ENCODE peak calls at places on chromosomes 16 and 17, in seven cellular contexts. S is lung; O is activated gamma-delta T cell treated with anti-CD3 and anti-CD28 coated beads, Interleukin-2, amount 50 U/mL, for 16 hours; M is HuH-7; K is globus pallidus; W is adrenal gland; J is left cardiac atrium. U is an unnamed sample.

GRCh38 chr17:34226011-34226410 is 29.1 kb upstream of the CCL2 start:
- DNase-seq in K (no peak), W (no peak), O (no peak), S (no peak), J (no peak), M (no peak), U (no peak)

GRCh38 chr16:29316673-29317237 is 89.8 kb downstream of the NPIPB11 start:
- DNase-seq in J (no peak), O (no peak), S (no peak), K (no peak), W (no peak), M (no peak), U (no peak)

GRCh38 chr16:24525970-24526559 is 13.3 kb upstream of the RBBP6 start:
- DNase-seq in S (peak; percentile 46), W (peak; percentile 75), O (no peak), K (no peak), J (no peak), M (no peak), U (no peak)

GRCh38 chr16:29974291-29975133 is 844 bp downstream of the TAOK2 start:
- DNase-seq in J (peak; percentile 53), M (no peak), O (no peak), W (peak; percentile 54), K (peak; percentile 11), S (no peak), U (no peak)

GRCh38 chr16:67206838-67207115 is 7.8 kb downstream of the ELMO3 start:
- DNase-seq in W (no peak), O (no peak), M (no peak), J (no peak), K (no peak), S (no peak), U (no peak)

GRCh38 chr16:85222151-85222863 is 110.0 kb upstream of the CIBAR2 start:
- DNase-seq in K (no peak), O (no peak), J (no peak), S (no peak), W (no peak), M (no peak), U (peak; percentile 19)

GRCh38 chr17:40301315-40301714 is 7.7 kb upstream of the RARA start:
- DNase-seq in O (no peak), K (no peak), J (no peak), W (no peak), M (no peak), S (no peak), U (no peak)

GRCh38 chr17:81483085-81483861 is 29.3 kb downstream of the ACTG1 start:
- DNase-seq in S (no peak), O (no peak), K (no peak), M (no peak), J (no peak), W (no peak), U (no peak)

GRCh38 chr16:70573451-70574121 is 50.0 kb downstream of the SF3B3 start:
- DNase-seq in S (no peak), J (peak; percentile 47), O (no peak), K (peak; percentile 9), M (no peak), W (peak; percentile 60), U (no peak)

GRCh38 chr17:71313866-71314265 is 807.0 kb upstream of the SOX9 start:
- DNase-seq in S (no peak), O (no peak), M (no peak), K (no peak), J (no peak), W (no peak), U (no peak)

GRCh38 chr17:70123193-70123592 is 46.1 kb upstream of the KCNJ2 start:
- DNase-seq in M (no peak), O (no peak), K (no peak), J (no peak), W (no peak), S (no peak), U (no peak)

GRCh38 chr16:84628226-84628731 is 10.4 kb upstream of the COTL1 start:
- DNase-seq in J (no peak), W (no peak), O (no peak), K (no peak), M (no peak), S (no peak), U (no peak)